ENCODE peak calls at places on chromosomes 12 and 14, in nine cellular contexts. W is HAP-1, L is Peyer's patch, V is fibroblast of lung, B is cardiac muscle cell, F is IMR-90, M is body of pancreas, X is esophagus squamous epithelium, U is adrenal gland. G is an unnamed sample. For H3K4me1 and H3K27me3, the result is how much of the 10 kb centered on the place peaks cover.

GRCh38 chr12:48781750-48782456 is 7.0 kb downstream of the ADCY6 start:
- DNase-seq in F (no peak), L (no peak), B (no peak), U (no peak), M (no peak), X (no peak), W (no peak), V (no peak), G (no peak)

GRCh38 chr14:70809238-70810214 is at the start of gene MAP3K9:
- DNase-seq in X (peak), B (peak), L (peak), U (peak), V (peak), F (peak), M (peak), W (peak), G (peak)

GRCh38 chr12:119178544-119179334 is at the start of gene HSPB8:
- DNase-seq in U (peak), X (no peak), V (peak), W (no peak), M (peak), B (peak), F (peak), L (peak), G (no peak)

GRCh38 chr12:27446436-27446835 is at the start of gene SMCO2:
- DNase-seq in L (no peak), X (no peak), V (no peak), U (no peak), W (no peak), F (no peak), M (no peak), B (no peak), G (no peak)

GRCh38 chr14:102203382-102203781 is 63.7 kb downstream of the WDR20 start:
- DNase-seq in F (no peak), X (no peak), B (no peak), W (no peak), V (no peak), L (no peak), U (peak), M (no peak), G (no peak)

GRCh38 chr12:107027304-107028053 is 40.5 kb upstream of the MTERF2 start:
- DNase-seq in U (peak), X (no peak), W (no peak), F (peak), V (peak), L (no peak), B (peak), M (peak), G (no peak)

GRCh38 chr12:31235868-31236395 is 90.0 kb downstream of the SINHCAF start:
- DNase-seq in U (no peak), L (no peak), B (no peak), W (no peak), V (no peak), X (no peak), F (no peak), M (no peak), G (no peak)

GRCh38 chr12:28114488-28114887 is 75.8 kb upstream of the CCDC91 start:
- DNase-seq in V (peak), B (no peak), X (no peak), W (no peak), U (no peak), M (no peak), L (no peak), F (peak), G (no peak)

GRCh38 chr14:59803052-59803451 is 67.5 kb downstream of the RTN1 start:
- DNase-seq in B (no peak), X (no peak), V (no peak), W (no peak), U (no peak), F (no peak), M (no peak), L (no peak), G (no peak)

GRCh38 chr12:3042394-3042793 is 34.8 kb upstream of the TSPAN9 start:
- DNase-seq in W (no peak), F (no peak), M (peak), X (no peak), B (no peak), V (no peak), L (peak), U (peak), G (no peak)

GRCh38 chr12:52257074-52257551 is 17.3 kb upstream of the KRT86 start:
- DNase-seq in B (no peak), M (no peak), U (no peak), W (no peak), V (no peak), F (no peak), L (no peak), X (no peak), G (no peak)

GRCh38 chr14:43706901-43707300 is 800.2 kb downstream of the FSCB start:
- DNase-seq in V (peak), X (no peak), B (no peak), U (no peak), F (peak), M (no peak), W (no peak), L (no peak), G (no peak)

GRCh38 chr12:388547-389137 is 478 bp downstream of the KDM5A start:
- DNase-seq in U (peak), X (no peak), F (peak), W (no peak), L (peak), B (peak), M (peak), V (peak), G (no peak)

GRCh38 chr12:3043406-3043805 is 33.8 kb upstream of the TSPAN9 start:
- DNase-seq in F (no peak), W (no peak), B (no peak), V (no peak), M (no peak), U (no peak), X (no peak), L (no peak), G (no peak)

GRCh38 chr14:50215416-50215815 is 16.0 kb downstream of the SOS2 start:
- DNase-seq in F (no peak), W (no peak), M (no peak), B (no peak), L (no peak), U (no peak), V (no peak), X (no peak), G (no peak)

GRCh38 chr12:55188974-55189556 is 31.8 kb upstream of the OR10A7 start:
- DNase-seq in F (peak), X (no peak), V (peak), L (no peak), B (peak), W (peak), U (peak), M (peak), G (peak)

GRCh38 chr14:53621433-53621832 is 335.2 kb downstream of the BMP4 start:
- DNase-seq in L (no peak), U (no peak), B (no peak), X (no peak), M (no peak), W (no peak), V (no peak), F (no peak), G (no peak)

GRCh38 chr12:29208060-29208459 is 59.0 kb downstream of the FAR2 start:
- DNase-seq in X (no peak), U (peak), M (peak), B (no peak), F (no peak), W (no peak), L (no peak), V (no peak), G (no peak)

GRCh38 chr12:76611533-76611932 is 52.0 kb upstream of the OSBPL8 start:
- DNase-seq in L (no peak), X (no peak), U (peak), W (no peak), B (peak), M (peak), V (peak), F (peak), G (no peak)

GRCh38 chr14:73786942-73787759 is 64.5 kb upstream of the PTGR2 start:
- DNase-seq in L (peak), V (no peak), X (no peak), F (peak), M (peak), W (peak), U (peak), B (peak), G (no peak)

GRCh38 chr14:42078345-42078744 is 471.7 kb downstream of the LRFN5 start:
- DNase-seq in B (no peak), M (no peak), U (no peak), L (no peak), X (no peak), F (no peak), W (no peak), V (no peak), G (no peak)

GRCh38 chr12:66638666-66639065 is 40.2 kb downstream of the GRIP1 start:
- DNase-seq in V (no peak), U (no peak), B (no peak), M (no peak), L (no peak), W (peak), X (no peak), F (no peak), G (no peak)

GRCh38 chr12:30691122-30691879 is 4.4 kb downstream of the IPO8 start:
- DNase-seq in X (no peak), M (peak), B (peak), F (peak), L (no peak), V (peak), W (no peak), U (peak), G (no peak)

GRCh38 chr12:100743060-100743459 is 51.5 kb upstream of the ANO4 start:
- DNase-seq in M (no peak), W (no peak), X (no peak), V (no peak), F (no peak), U (no peak), L (no peak), B (no peak), G (no peak)

GRCh38 chr14:21498540-21499526 is 12.3 kb downstream of the METTL3 start:
- DNase-seq in X (no peak), M (peak), B (peak), W (peak), U (peak), L (no peak), V (peak), F (peak), G (peak)

GRCh38 chr14:68574906-68575305 is 218.0 kb downstream of the ZFP36L1 start:
- DNase-seq in U (peak), F (peak), B (peak), X (no peak), M (no peak), V (peak), L (no peak), W (no peak), G (no peak)

GRCh38 chr12:28574746-28575592 is 384.7 kb downstream of the CCDC91 start:
- DNase-seq in U (no peak), V (no peak), M (peak), W (no peak), L (no peak), X (no peak), B (no peak), F (no peak), G (no peak)

GRCh38 chr14:62696969-62697328 is 348.3 kb downstream of the KCNH5 start:
- DNase-seq in L (no peak), B (no peak), X (no peak), W (no peak), V (no peak), F (no peak), M (no peak), U (no peak), G (no peak)

GRCh38 chr12:109448272-109448671 is 28.8 kb downstream of the KCTD10 start:
- DNase-seq in X (no peak), L (no peak), F (peak), W (no peak), M (no peak), U (no peak), B (no peak), V (no peak), G (no peak)

DNA sequence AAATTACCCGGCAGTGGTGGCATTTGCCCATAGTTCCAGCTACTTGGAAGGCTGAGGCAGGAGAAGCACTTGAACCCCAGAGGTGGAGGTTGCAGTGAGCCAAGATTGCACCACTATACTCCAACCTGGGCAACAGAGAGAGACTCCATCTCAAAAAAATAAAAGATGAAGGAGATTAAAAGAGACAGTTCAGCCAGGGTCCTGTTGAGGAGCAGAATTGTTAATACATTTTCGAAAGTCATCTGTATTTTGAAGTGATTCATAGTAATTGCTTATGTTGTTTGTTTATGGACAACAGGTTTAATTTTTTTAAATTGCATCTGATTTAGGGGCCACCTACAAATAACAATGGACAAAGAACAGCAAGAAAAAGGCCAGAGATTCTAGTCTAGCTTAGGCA is 112.9 kb downstream of the DIP2B start:
- DNase-seq in M (no peak), V (no peak), F (no peak), W (no peak), X (no peak), U (no peak), L (no peak), B (no peak), G (no peak)
- H3K4me1 ChIP-seq in M (under half), V (under half), F (under half), W (under half), X (half or more), U (half or more), L (under half), B (half or more), G (under half)

DNA sequence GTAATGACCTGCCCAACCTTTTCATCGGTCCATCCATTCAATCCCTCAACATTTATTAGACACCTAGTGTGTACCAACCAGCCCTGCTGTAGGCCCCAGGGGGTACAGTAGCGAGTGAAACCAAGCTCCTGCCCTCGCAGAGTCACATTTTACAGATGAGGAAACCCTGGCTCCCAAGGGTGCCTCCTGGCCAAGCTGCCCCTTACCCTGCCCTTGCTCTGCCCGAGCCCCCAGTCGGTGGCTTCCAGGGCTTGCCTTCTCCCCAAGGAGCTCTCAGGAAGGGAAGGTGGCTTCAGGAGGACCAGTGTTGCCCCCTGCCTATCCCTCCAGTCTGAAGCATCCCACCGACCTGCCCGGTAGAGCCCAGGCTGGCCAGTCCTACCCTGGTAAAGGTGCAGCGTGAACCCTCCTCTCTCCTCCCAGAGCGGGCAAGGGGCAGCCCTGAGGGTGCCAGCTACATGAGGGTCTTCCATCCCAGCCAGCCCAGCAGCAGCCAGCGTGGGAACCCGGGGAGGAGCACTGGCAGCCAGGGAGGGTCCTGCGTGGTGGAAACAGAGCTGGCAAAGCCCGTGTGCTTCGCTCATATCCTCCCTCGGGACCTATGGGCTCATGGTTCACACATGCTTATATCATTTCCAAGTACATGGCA is 670 bp upstream of the BEGAIN start:
- DNase-seq in L (no peak), M (no peak), X (no peak), V (no peak), F (no peak), B (peak), U (no peak), W (no peak), G (no peak)
- H3K27me3 ChIP-seq in L (under half), M (under half), X (half or more), V (under half), F (half or more), B (half or more), U (under half), W (under half), G (under half)

GRCh38 chr14:24441485-24441884 is 1.1 kb downstream of the SDR39U1 start:
- DNase-seq in B (no peak), X (no peak), W (no peak), M (no peak), F (no peak), L (no peak), V (no peak), U (no peak), G (no peak)
- H3K4me1 ChIP-seq in B (under half), X (half or more), W (under half), M (under half), F (under half), L (under half), V (under half), U (half or more), G (under half)

GRCh38 chr12:114685869-114686268 is 1.9 kb upstream of the TBX3 start:
- DNase-seq in X (no peak), L (no peak), V (peak), M (no peak), F (peak), W (no peak), U (no peak), B (no peak), G (no peak)
- H3K27me3 ChIP-seq in X (half or more), L (under half), V (under half), M (under half), F (under half), W (under half), U (under half), B (half or more), G (half or more)

GRCh38 chr12:98373019-98373554 is 142.3 kb upstream of the TMPO start:
- DNase-seq in W (peak), F (peak), U (peak), V (peak), L (no peak), X (no peak), B (peak), M (peak), G (peak)
- H3K4me1 ChIP-seq in W (under half), F (under half), U (under half), V (under half), L (under half), X (under half), B (under half), M (under half), G (under half)

G was measured in iPS DF 6.9.